ENCODE peak calls at places on chromosomes 3 and 15, in seven cellular contexts. One of them, this sample, is unnamed.

GRCh38 chr15:65057549-65057940 is 10.2 kb downstream of the RASL12 start:
- DNase-seq in epithelial cell of esophagus: no peak
- DNase-seq in neural crest cell: no peak
- DNase-seq in AG04449: no peak
- DNase-seq in left lung: no peak
- DNase-seq in dorsolateral prefrontal cortex: no peak
- DNase-seq in GM10248: no peak
- DNase-seq in this sample: no peak

GRCh38 chr15:38299216-38299615 is 46.6 kb downstream of the SPRED1 start:
- DNase-seq in epithelial cell of esophagus: no peak
- DNase-seq in neural crest cell: no peak
- DNase-seq in AG04449: peak
- DNase-seq in left lung: no peak
- DNase-seq in dorsolateral prefrontal cortex: no peak
- DNase-seq in GM10248: no peak
- DNase-seq in this sample: peak

GRCh38 chr3:56291953-56292352 is 176.3 kb downstream of the ERC2 start:
- DNase-seq in epithelial cell of esophagus: no peak
- DNase-seq in neural crest cell: no peak
- DNase-seq in AG04449: no peak
- DNase-seq in left lung: no peak
- DNase-seq in dorsolateral prefrontal cortex: no peak
- DNase-seq in GM10248: no peak
- DNase-seq in this sample: no peak

GRCh38 chr15:88982304-88982945 is 69.2 kb upstream of the MFGE8 start:
- DNase-seq in epithelial cell of esophagus: no peak
- DNase-seq in neural crest cell: no peak
- DNase-seq in AG04449: no peak
- DNase-seq in left lung: no peak
- DNase-seq in dorsolateral prefrontal cortex: no peak
- DNase-seq in GM10248: peak
- DNase-seq in this sample: no peak

GRCh38 chr3:134897391-134898131 is 102.5 kb downstream of the EPHB1 start:
- DNase-seq in epithelial cell of esophagus: no peak
- DNase-seq in neural crest cell: no peak
- DNase-seq in AG04449: no peak
- DNase-seq in left lung: no peak
- DNase-seq in dorsolateral prefrontal cortex: no peak
- DNase-seq in GM10248: no peak
- DNase-seq in this sample: no peak

GRCh38 chr15:32100286-32100685 is 70.0 kb downstream of the CHRNA7 start:
- DNase-seq in epithelial cell of esophagus: no peak
- DNase-seq in neural crest cell: no peak
- DNase-seq in AG04449: no peak
- DNase-seq in left lung: no peak
- DNase-seq in dorsolateral prefrontal cortex: no peak
- DNase-seq in GM10248: no peak
- DNase-seq in this sample: no peak

GRCh38 chr3:5504135-5504534 is 316.6 kb downstream of the EDEM1 start:
- DNase-seq in epithelial cell of esophagus: no peak
- DNase-seq in neural crest cell: no peak
- DNase-seq in AG04449: no peak
- DNase-seq in left lung: no peak
- DNase-seq in dorsolateral prefrontal cortex: no peak
- DNase-seq in GM10248: no peak
- DNase-seq in this sample: no peak

GRCh38 chr3:182617511-182617910 is 175.8 kb upstream of the ATP11B start:
- DNase-seq in epithelial cell of esophagus: peak
- DNase-seq in neural crest cell: no peak
- DNase-seq in AG04449: no peak
- DNase-seq in left lung: no peak
- DNase-seq in dorsolateral prefrontal cortex: no peak
- DNase-seq in GM10248: no peak
- DNase-seq in this sample: no peak

GRCh38 chr15:61685971-61686370 is 374.3 kb downstream of the VPS13C start:
- DNase-seq in epithelial cell of esophagus: no peak
- DNase-seq in neural crest cell: no peak
- DNase-seq in AG04449: no peak
- DNase-seq in left lung: no peak
- DNase-seq in dorsolateral prefrontal cortex: no peak
- DNase-seq in GM10248: no peak
- DNase-seq in this sample: no peak

GRCh38 chr3:21779909-21780308 is 28.9 kb upstream of the ZNF385D start:
- DNase-seq in epithelial cell of esophagus: peak
- DNase-seq in neural crest cell: no peak
- DNase-seq in AG04449: no peak
- DNase-seq in left lung: no peak
- DNase-seq in dorsolateral prefrontal cortex: no peak
- DNase-seq in GM10248: no peak
- DNase-seq in this sample: no peak

GRCh38 chr3:55264933-55265332 is 222.2 kb downstream of the WNT5A start:
- DNase-seq in epithelial cell of esophagus: no peak
- DNase-seq in neural crest cell: no peak
- DNase-seq in AG04449: no peak
- DNase-seq in left lung: no peak
- DNase-seq in dorsolateral prefrontal cortex: no peak
- DNase-seq in GM10248: no peak
- DNase-seq in this sample: no peak

GRCh38 chr15:70867911-70868467 is 14.0 kb upstream of the LARP6 start:
- DNase-seq in epithelial cell of esophagus: peak
- DNase-seq in neural crest cell: no peak
- DNase-seq in AG04449: no peak
- DNase-seq in left lung: no peak
- DNase-seq in dorsolateral prefrontal cortex: no peak
- DNase-seq in GM10248: no peak
- DNase-seq in this sample: no peak

GRCh38 chr3:35523838-35524237 is 115.5 kb upstream of the ARPP21 start:
- DNase-seq in epithelial cell of esophagus: peak
- DNase-seq in neural crest cell: no peak
- DNase-seq in AG04449: no peak
- DNase-seq in left lung: no peak
- DNase-seq in dorsolateral prefrontal cortex: no peak
- DNase-seq in GM10248: no peak
- DNase-seq in this sample: no peak

GRCh38 chr3:147773236-147773635 is 364.1 kb downstream of the ZIC1 start:
- DNase-seq in epithelial cell of esophagus: no peak
- DNase-seq in neural crest cell: no peak
- DNase-seq in AG04449: no peak
- DNase-seq in left lung: no peak
- DNase-seq in dorsolateral prefrontal cortex: no peak
- DNase-seq in GM10248: no peak
- DNase-seq in this sample: no peak

GRCh38 chr3:129617381-129618185 is 11.1 kb upstream of the PLXND1 start:
- DNase-seq in epithelial cell of esophagus: no peak
- DNase-seq in neural crest cell: no peak
- DNase-seq in AG04449: no peak
- DNase-seq in left lung: peak
- DNase-seq in dorsolateral prefrontal cortex: no peak
- DNase-seq in GM10248: no peak
- DNase-seq in this sample: no peak

GRCh38 chr3:195551381-195551978 is 8.4 kb upstream of the PPP1R2 start:
- DNase-seq in epithelial cell of esophagus: peak
- DNase-seq in neural crest cell: no peak
- DNase-seq in AG04449: no peak
- DNase-seq in left lung: no peak
- DNase-seq in dorsolateral prefrontal cortex: no peak
- DNase-seq in GM10248: no peak
- DNase-seq in this sample: no peak

GRCh38 chr3:37290551-37290950 is 116.2 kb upstream of the LRRFIP2 start:
- DNase-seq in epithelial cell of esophagus: peak
- DNase-seq in neural crest cell: no peak
- DNase-seq in AG04449: peak
- DNase-seq in left lung: no peak
- DNase-seq in dorsolateral prefrontal cortex: no peak
- DNase-seq in GM10248: no peak
- DNase-seq in this sample: peak

GRCh38 chr15:40873625-40874561 is at the start of gene RHOV:
- DNase-seq in epithelial cell of esophagus: peak
- DNase-seq in neural crest cell: peak
- DNase-seq in AG04449: no peak
- DNase-seq in left lung: peak
- DNase-seq in dorsolateral prefrontal cortex: peak
- DNase-seq in GM10248: peak
- DNase-seq in this sample: no peak

GRCh38 chr15:31488437-31489204 is 162.0 kb downstream of the KLF13 start:
- DNase-seq in epithelial cell of esophagus: peak
- DNase-seq in neural crest cell: peak
- DNase-seq in AG04449: peak
- DNase-seq in left lung: no peak
- DNase-seq in dorsolateral prefrontal cortex: no peak
- DNase-seq in GM10248: peak
- DNase-seq in this sample: peak

GRCh38 chr15:31511707-31512310 is 185.2 kb downstream of the KLF13 start:
- DNase-seq in epithelial cell of esophagus: no peak
- DNase-seq in neural crest cell: no peak
- DNase-seq in AG04449: no peak
- DNase-seq in left lung: no peak
- DNase-seq in dorsolateral prefrontal cortex: no peak
- DNase-seq in GM10248: peak
- DNase-seq in this sample: no peak

GRCh38 chr15:22887157-22887951 is 48.9 kb downstream of the NIPA2 start:
- DNase-seq in epithelial cell of esophagus: peak
- DNase-seq in neural crest cell: no peak
- DNase-seq in AG04449: peak
- DNase-seq in left lung: no peak
- DNase-seq in dorsolateral prefrontal cortex: peak
- DNase-seq in GM10248: no peak
- DNase-seq in this sample: peak

GRCh38 chr3:156605686-156606605 is 51.0 kb upstream of the SSR3 start:
- DNase-seq in epithelial cell of esophagus: peak
- DNase-seq in neural crest cell: peak
- DNase-seq in AG04449: no peak
- DNase-seq in left lung: peak
- DNase-seq in dorsolateral prefrontal cortex: no peak
- DNase-seq in GM10248: peak
- DNase-seq in this sample: no peak

GRCh38 chr15:101006931-101007687 is 88.0 kb downstream of the LRRK1 start:
- DNase-seq in epithelial cell of esophagus: peak
- DNase-seq in neural crest cell: peak
- DNase-seq in AG04449: no peak
- DNase-seq in left lung: peak
- DNase-seq in dorsolateral prefrontal cortex: peak
- DNase-seq in GM10248: peak
- DNase-seq in this sample: peak

GRCh38 chr3:134846943-134847342 is 51.9 kb downstream of the EPHB1 start:
- DNase-seq in epithelial cell of esophagus: peak
- DNase-seq in neural crest cell: no peak
- DNase-seq in AG04449: peak
- DNase-seq in left lung: no peak
- DNase-seq in dorsolateral prefrontal cortex: no peak
- DNase-seq in GM10248: no peak
- DNase-seq in this sample: no peak